ENCODE peak calls at places on chromosomes 11 and 22, in eight cellular contexts. D is ovary, R is GM23338, U is endothelial cell of umbilical vein, J is PC-9, E is endodermal cell, T is sigmoid colon, P is hepatocyte. G is an unnamed sample.
A peak's percentile ranks its signal among the peaks of the same experiment; 100 is the strongest.

GRCh38 chr22:24554316-24555159 is at the start of gene GUCD1:
- DNase-seq in R (peak; percentile 39), D (no peak), J (peak; percentile 11), E (peak; percentile 68), P (peak; percentile 59), T (no peak), U (peak; percentile 53), G (no peak)

GRCh38 chr11:132466983-132467382 is 1065.3 kb downstream of the OPCML start:
- DNase-seq in E (peak; percentile 60), U (no peak), R (no peak), T (no peak), P (no peak), J (no peak), D (no peak), G (no peak)

GRCh38 chr22:39994046-39994565 is 648 bp upstream of the FAM83F start:
- DNase-seq in R (no peak), J (no peak), E (no peak), D (no peak), P (no peak), U (no peak), T (no peak), G (no peak)

GRCh38 chr22:47195156-47195675 is 432.8 kb downstream of the TBC1D22A start:
- DNase-seq in J (no peak), P (no peak), D (peak; percentile 9), U (no peak), R (no peak), E (peak; percentile 31), T (peak; percentile 38), G (no peak)

GRCh38 chr11:46277623-46278386 is at the start of gene CREB3L1:
- DNase-seq in R (peak; percentile 61), J (no peak), D (peak; percentile 66), E (peak; percentile 85), P (peak; percentile 36), T (peak; percentile 71), U (no peak), G (no peak)

GRCh38 chr11:72605958-72606357 is 68.3 kb downstream of the PDE2A start:
- DNase-seq in E (no peak), D (peak; percentile 56), P (no peak), U (no peak), J (no peak), R (no peak), T (no peak), G (no peak)

GRCh38 chr11:124193221-124193945 is 10.2 kb downstream of the OR10D3 start:
- DNase-seq in T (no peak), E (no peak), R (peak; percentile 17), J (no peak), U (no peak), D (no peak), P (no peak), G (no peak)

GRCh38 chr22:49372530-49373288 is 455.0 kb downstream of the BRD1 start:
- DNase-seq in R (no peak), U (no peak), J (peak; percentile 5), T (no peak), P (peak; percentile 74), D (no peak), E (peak; percentile 91), G (no peak)

GRCh38 chr11:40338739-40339138 is 1120.7 kb downstream of the LRRC4C start:
- DNase-seq in P (no peak), R (peak; percentile 2), T (no peak), E (no peak), U (peak; percentile 82), J (no peak), D (no peak), G (peak; percentile 11)

GRCh38 chr11:130159139-130159538 is 443 bp upstream of the ST14 start:
- DNase-seq in U (no peak), D (no peak), T (no peak), R (peak; percentile 19), E (no peak), J (no peak), P (no peak), G (no peak)

GRCh38 chr22:27074016-27074415 is 416.6 kb downstream of the MIAT start:
- DNase-seq in R (no peak), U (no peak), T (no peak), D (no peak), J (no peak), P (no peak), E (no peak), G (no peak)

GRCh38 chr11:134074346-134074745 is 5.5 kb downstream of the JAM3 start:
- DNase-seq in E (no peak), J (no peak), P (no peak), R (no peak), D (no peak), T (no peak), U (peak; percentile 18), G (no peak)

GRCh38 chr22:25930710-25931353 is 188.8 kb downstream of the MYO18B start:
- DNase-seq in E (peak; percentile 49), J (no peak), U (no peak), R (no peak), D (no peak), T (no peak), P (no peak), G (no peak)

GRCh38 chr11:87971354-87971753 is 203.9 kb downstream of the RAB38 start:
- DNase-seq in T (no peak), E (no peak), R (no peak), U (no peak), P (peak; percentile 11), J (no peak), D (no peak), G (no peak)

GRCh38 chr11:37689951-37690350 is 1091.9 kb upstream of the RAG2 start:
- DNase-seq in E (no peak), D (no peak), J (no peak), P (no peak), T (no peak), R (no peak), U (no peak), G (no peak)

DNA sequence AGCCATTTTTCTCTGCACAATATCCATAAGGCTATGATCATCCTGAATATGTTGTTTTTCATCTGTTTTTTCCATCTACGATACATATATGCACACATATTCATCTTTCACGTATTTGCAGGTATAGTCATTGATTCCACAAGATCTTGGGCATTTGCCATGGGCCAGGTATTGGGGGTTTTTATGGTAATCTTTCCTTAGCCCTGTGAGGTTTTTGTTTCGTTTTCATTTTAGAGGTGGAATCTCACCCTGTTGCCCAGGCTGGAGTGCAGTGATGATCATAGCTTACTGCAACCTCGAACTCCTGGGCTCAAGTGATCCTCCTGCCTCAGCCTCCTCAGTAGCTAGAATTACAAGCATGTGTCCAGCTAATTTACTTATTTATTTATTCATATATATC is 20.0 kb downstream of the CD6 start:
- DNase-seq in U (no peak), R (no peak), T (no peak), E (no peak), J (no peak), P (no peak), D (no peak), G (no peak)
- H3K4me3 ChIP-seq in U (no peak overlapping the region), R (no peak overlapping the region), T (no peak overlapping the region), E (no peak overlapping the region), J (no peak overlapping the region), P (no peak overlapping the region), D (no peak overlapping the region), G (no peak overlapping the region)

GRCh38 chr11:64755681-64756361 is 4.0 kb downstream of the PYGM start:
- DNase-seq in T (peak; percentile 57), R (no peak), E (peak; percentile 41), P (no peak), D (no peak), U (no peak), J (no peak), G (no peak)
- TF ChIP-seq CTCF in T (no peak), R (no peak), E (no peak), P (no peak), D (no peak), U (no peak), J (no peak), G (no peak)

GRCh38 chr11:14309425-14310192 is 49.4 kb downstream of the RRAS2 start:
- DNase-seq in E (no peak), U (no peak), D (no peak), J (no peak), R (no peak), T (no peak), P (no peak), G (no peak)

GRCh38 chr11:14308114-14308896 is 50.7 kb downstream of the RRAS2 start:
- DNase-seq in T (no peak), J (no peak), U (peak; percentile 53), D (no peak), R (peak; percentile 64), P (peak; percentile 67), E (no peak), G (no peak)

GRCh38 chr11:14310696-14311095 is 48.3 kb downstream of the RRAS2 start:
- DNase-seq in D (no peak), E (no peak), T (no peak), J (no peak), U (peak; percentile 65), P (no peak), R (no peak), G (no peak)

GRCh38 chr11:14306481-14306880 is 52.5 kb downstream of the RRAS2 start:
- DNase-seq in T (no peak), J (no peak), U (no peak), D (no peak), P (no peak), R (peak; percentile 72), E (no peak), G (no peak)

DNA sequence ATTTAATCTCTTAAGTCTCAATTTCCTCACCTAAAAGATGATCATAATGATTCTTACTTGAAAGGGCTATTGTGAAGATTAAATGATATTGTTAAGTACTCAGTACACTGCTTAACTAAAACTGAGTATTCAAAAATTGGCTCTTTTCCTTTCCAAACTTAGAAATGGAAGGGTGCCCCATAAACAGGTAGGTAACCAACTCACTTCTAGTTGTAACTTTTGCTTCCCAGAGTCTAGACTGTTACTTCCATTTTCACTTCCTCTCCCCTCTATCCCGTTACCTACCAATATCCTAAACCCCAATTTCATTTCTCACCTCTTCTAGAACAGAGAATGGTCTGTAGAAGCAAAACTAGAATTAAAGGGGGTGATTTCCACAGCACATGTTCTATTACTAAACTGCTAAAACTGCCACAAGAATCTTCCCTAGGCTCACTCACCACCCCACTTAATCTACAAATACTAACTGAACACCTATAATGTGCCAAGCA is 50.0 kb downstream of the RRAS2 start:
- DNase-seq in U (no peak), R (no peak), E (no peak), D (no peak), P (no peak), J (no peak), T (no peak), G (no peak)
- H3K27ac ChIP-seq in U (no peak overlapping the region), R (peak overlapping the region; percentile 22), E (no peak overlapping the region), D (no peak overlapping the region), P (peak overlapping the region; percentile 44), J (no peak overlapping the region), T (peak overlapping the region; percentile 8), G (no peak overlapping the region)

GRCh38 chr11:107018902-107019493 is 722 bp upstream of the GUCY1A2 start:
- DNase-seq in P (peak; percentile 92), J (peak; percentile 22), R (peak; percentile 91), D (peak; percentile 65), T (peak; percentile 66), U (peak; percentile 49), E (peak; percentile 94), G (peak; percentile 16)
- H3K4me3 ChIP-seq in P (peak overlapping the region; percentile 57), J (peak overlapping the region; percentile 12), R (peak overlapping the region; percentile 70), D (peak overlapping the region; percentile 49), T (peak overlapping the region; percentile 52), U (no peak overlapping the region), E (peak overlapping the region; percentile 80), G (peak overlapping the region; percentile 47)

DNA sequence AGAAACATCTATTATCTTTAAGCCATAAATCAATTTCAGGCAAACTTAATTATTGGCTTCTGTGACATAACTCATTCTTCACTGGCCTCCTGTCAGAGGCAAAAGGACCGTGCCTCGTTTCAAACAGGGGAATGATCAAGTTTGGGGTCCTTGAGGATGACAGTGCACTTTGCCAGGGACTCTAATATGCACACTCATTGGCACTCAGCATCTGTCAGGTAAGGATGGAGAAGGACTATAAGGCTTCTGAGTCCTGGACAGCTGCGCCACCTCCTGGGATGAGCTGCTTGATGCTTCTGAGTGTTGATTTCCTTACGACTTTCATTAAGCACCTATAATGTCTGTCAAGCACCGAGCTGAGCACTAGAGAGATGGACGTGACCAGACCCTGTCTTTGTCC is 20.2 kb downstream of the BPIFC start:
- DNase-seq in T (no peak), D (no peak), E (peak; percentile 63), P (peak; percentile 34), R (peak; percentile 45), J (peak; percentile 25), U (peak; percentile 5), G (no peak)
- TF ChIP-seq CTCF in T (no peak), D (no peak), E (peak; percentile 62), P (peak; percentile 27), R (peak; percentile 65), J (peak; percentile 70), U (no peak), G (no peak)

G was measured in AG04450.